ENCODE peak calls at places on chromosome 6, in four cellular contexts. R is cardiac muscle cell; G is activated effector memory CD4-positive, alpha-beta T cell treated with Interleukin-2 at 50 U/mL for 16 hours; P is ELR. J is an unnamed sample.

GRCh38 chr6:136599324-136600011 is 49.2 kb upstream of the MAP7 start:
- DNase-seq in P (no peak), G (no peak), R (no peak), J (no peak)

GRCh38 chr6:156013155-156013554 is 557.5 kb upstream of the NOX3 start:
- DNase-seq in P (no peak), R (no peak), G (no peak), J (no peak)

GRCh38 chr6:3708540-3708939 is 43.0 kb downstream of the PXDC1 start:
- DNase-seq in P (no peak), G (no peak), R (no peak), J (no peak)

GRCh38 chr6:148516116-148517016 is 173.7 kb downstream of the SASH1 start:
- DNase-seq in R (no peak), G (no peak), P (no peak), J (no peak)

GRCh38 chr6:71391126-71391525 is 102.5 kb downstream of the OGFRL1 start:
- DNase-seq in R (no peak), G (no peak), P (no peak), J (no peak)

GRCh38 chr6:37308084-37308817 is 45.5 kb upstream of the RNF8 start:
- DNase-seq in G (no peak), P (no peak), R (peak; percentile 22), J (no peak)

GRCh38 chr6:165298426-165298825 is 11.0 kb downstream of the C6orf118 start:
- DNase-seq in P (no peak), R (no peak), G (no peak), J (peak; percentile 6)

GRCh38 chr6:123994168-123994567 is 190.5 kb downstream of the NKAIN2 start:
- DNase-seq in R (no peak), G (no peak), P (no peak), J (no peak)

GRCh38 chr6:134039116-134039515 is 13.3 kb downstream of the SLC2A12 start:
- DNase-seq in P (no peak), R (no peak), G (no peak), J (no peak)

GRCh38 chr6:111551521-111552231 is 54.0 kb downstream of the TRAF3IP2 start:
- DNase-seq in G (no peak), R (no peak), P (no peak), J (no peak)

GRCh38 chr6:20581070-20581469 is 46.8 kb downstream of the CDKAL1 start:
- DNase-seq in G (no peak), R (no peak), P (no peak), J (no peak)

GRCh38 chr6:17059022-17059421 is 42.8 kb upstream of the STMND1 start:
- DNase-seq in P (no peak), G (no peak), R (peak; percentile 10), J (peak; percentile 25)

GRCh38 chr6:139373154-139373927 is 1.1 kb downstream of the CITED2 start:
- DNase-seq in P (peak; percentile 63), G (peak; percentile 66), R (peak; percentile 73), J (no peak)

GRCh38 chr6:156869986-156870398 is 92.8 kb downstream of the ARID1B start:
- DNase-seq in G (no peak), P (no peak), R (no peak), J (no peak)

GRCh38 chr6:19322691-19323470 is 514.3 kb upstream of the ID4 start:
- DNase-seq in P (peak; percentile 34), G (no peak), R (peak; percentile 57), J (peak; percentile 35)

J was measured in COLO829.